ENCODE peak calls at places on chromosomes 1 and 21, in nine cellular contexts. N, U, W, T, S, O, Y, Q and F are unnamed samples.

GRCh38 chr21:43306911-43307676 is 119.8 kb downstream of the SIK1 start:
- DNase-seq in O (no peak), S (peak; percentile 68), W (peak; percentile 50), Q (peak; percentile 41), T (peak; percentile 28), N (peak; percentile 43), Y (no peak), U (peak; percentile 54), F (no peak)

GRCh38 chr1:33455537-33456301 is 16.7 kb upstream of the ZSCAN20 start:
- DNase-seq in O (peak; percentile 80), S (peak; percentile 81), Y (no peak), T (peak; percentile 90), W (no peak), N (peak; percentile 50), U (peak; percentile 74), Q (no peak), F (no peak)

GRCh38 chr1:63683759-63684158 is 90.1 kb upstream of the ROR1 start:
- DNase-seq in T (no peak), U (no peak), W (no peak), Q (no peak), N (no peak), Y (no peak), S (no peak), O (no peak), F (no peak)

GRCh38 chr1:99456536-99456935 is 189.4 kb upstream of the PALMD start:
- DNase-seq in U (no peak), N (no peak), Y (no peak), Q (no peak), S (peak; percentile 68), W (no peak), O (no peak), T (peak; percentile 6), F (no peak)

GRCh38 chr1:154219511-154219910 is 1.2 kb upstream of the UBAP2L start:
- DNase-seq in S (peak; percentile 35), U (no peak), N (no peak), W (no peak), Q (no peak), T (peak; percentile 47), Y (no peak), O (no peak), F (no peak)

GRCh38 chr1:244381887-244382565 is 69.7 kb downstream of the ADSS2 start:
- DNase-seq in Y (no peak), Q (no peak), N (no peak), U (no peak), T (peak; percentile 76), W (no peak), O (no peak), S (peak; percentile 77), F (no peak)

GRCh38 chr21:23152130-23152529 is 2153.9 kb downstream of the NCAM2 start:
- DNase-seq in O (no peak), W (no peak), N (no peak), Q (no peak), Y (no peak), T (no peak), U (no peak), S (no peak), F (no peak)

GRCh38 chr1:13730751-13731482 is 30.9 kb downstream of the PRDM2 start:
- DNase-seq in S (peak; percentile 74), N (peak; percentile 92), Y (no peak), T (peak; percentile 53), W (no peak), U (no peak), Q (peak; percentile 20), O (peak; percentile 17), F (peak; percentile 69)

GRCh38 chr1:76501576-76502219 is 365.6 kb upstream of the ST6GALNAC5 start:
- DNase-seq in N (no peak), U (no peak), Q (no peak), Y (no peak), W (no peak), S (no peak), O (no peak), T (no peak), F (no peak)

GRCh38 chr1:117096871-117097842 is 24.4 kb downstream of the TRIM45 start:
- DNase-seq in O (no peak), Y (no peak), S (peak; percentile 69), Q (no peak), T (peak; percentile 64), N (no peak), W (no peak), U (no peak), F (no peak)

GRCh38 chr1:200888349-200888838 is 6.3 kb upstream of the INAVA start:
- DNase-seq in U (no peak), O (peak; percentile 49), S (no peak), Q (no peak), N (peak; percentile 82), Y (no peak), W (no peak), T (no peak), F (peak; percentile 34)

GRCh38 chr1:218585565-218586184 is 240.5 kb downstream of the TGFB2 start:
- DNase-seq in W (peak; percentile 4), N (no peak), U (peak; percentile 64), Q (no peak), Y (no peak), S (peak; percentile 84), T (peak; percentile 86), O (no peak), F (no peak)

GRCh38 chr1:184051485-184052193 is at the start of gene TSEN15:
- DNase-seq in O (peak; percentile 75), N (peak; percentile 77), Q (peak; percentile 80), W (peak; percentile 96), U (peak; percentile 83), S (peak; percentile 82), Y (peak; percentile 78), T (peak; percentile 86), F (peak; percentile 61)

GRCh38 chr1:167532964-167533824 is 14.9 kb upstream of the CD247 start:
- DNase-seq in Q (no peak), S (no peak), W (no peak), T (no peak), Y (peak; percentile 31), U (no peak), N (no peak), O (no peak), F (no peak)

GRCh38 chr1:32759521-32759980 is 57.0 kb upstream of the SYNC start:
- DNase-seq in Q (peak; percentile 91), U (no peak), Y (peak; percentile 56), W (no peak), O (no peak), T (no peak), N (no peak), S (no peak), F (no peak)

GRCh38 chr21:23837564-23837963 is 1769.7 kb downstream of the MRPL39 start:
- DNase-seq in Y (no peak), W (no peak), U (no peak), N (no peak), T (no peak), S (no peak), O (no peak), Q (no peak), F (no peak)

GRCh38 chr21:46492851-46493250 is 34.2 kb downstream of the DIP2A start:
- DNase-seq in Y (no peak), N (no peak), Q (no peak), U (no peak), S (no peak), O (no peak), T (no peak), W (no peak), F (no peak)

GRCh38 chr1:233327938-233328660 is 575 bp downstream of the MAP3K21 start:
- DNase-seq in Y (peak; percentile 20), O (peak; percentile 39), W (peak; percentile 91), Q (peak; percentile 49), U (no peak), N (peak; percentile 52), S (peak; percentile 12), T (no peak), F (peak; percentile 19)

GRCh38 chr21:31248598-31248997 is 95.5 kb downstream of the TIAM1 start:
- DNase-seq in W (no peak), N (no peak), O (no peak), T (peak; percentile 63), Q (no peak), U (no peak), S (peak; percentile 68), Y (no peak), F (no peak)

GRCh38 chr21:31243611-31244010 is 100.5 kb downstream of the TIAM1 start:
- DNase-seq in Q (no peak), U (no peak), Y (no peak), O (no peak), S (no peak), W (no peak), T (no peak), N (no peak), F (no peak)
- H3K9me3 ChIP-seq in Q (no peaks in the 10 kb centered on the region), U (no peaks in the 10 kb centered on the region), Y (no peaks in the 10 kb centered on the region), O (no peaks in the 10 kb centered on the region), S (no peaks in the 10 kb centered on the region), W (peaks cover 15% of the 10 kb centered on the region), T (peaks cover 4% of the 10 kb centered on the region), N (peaks cover 6% of the 10 kb centered on the region), F (peaks cover 4% of the 10 kb centered on the region)

DNA sequence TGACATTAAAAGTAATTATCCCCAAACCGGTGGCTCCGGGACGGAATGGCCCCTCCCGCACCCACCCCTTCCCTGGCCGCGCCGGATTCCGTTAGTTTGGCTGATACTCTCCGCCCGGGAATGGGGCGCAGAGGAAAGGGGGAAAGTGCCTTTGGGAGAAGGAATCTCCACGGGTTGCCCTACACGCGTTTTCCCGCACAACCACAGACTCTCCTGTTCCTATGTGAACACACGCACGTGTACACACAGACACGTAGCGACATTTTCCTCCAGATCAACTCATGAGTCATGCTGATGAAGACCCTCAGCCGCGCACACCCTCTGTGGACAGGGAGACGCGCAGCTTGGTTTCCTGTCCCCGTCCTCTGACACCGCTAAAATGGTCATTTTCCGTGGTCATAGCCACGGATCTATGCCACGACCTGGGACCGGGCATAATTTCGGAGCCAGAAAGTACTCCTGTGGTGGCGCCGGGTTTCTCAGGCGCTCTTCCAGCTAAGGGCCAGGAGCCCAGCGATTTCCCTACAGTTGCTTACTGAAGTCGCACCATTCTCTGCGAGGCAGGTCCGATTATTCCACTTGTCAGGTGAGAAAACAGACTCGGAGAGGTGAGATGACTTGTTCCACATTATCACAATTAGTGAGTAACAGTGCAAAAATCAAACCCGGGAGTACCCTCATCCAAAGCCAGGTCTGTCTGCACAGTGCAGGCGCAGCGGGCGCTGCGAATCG is 4.0 kb upstream of the DMRTA2 start:
- DNase-seq in N (no peak), Y (no peak), T (no peak), Q (no peak), S (no peak), W (no peak), O (no peak), U (no peak), F (no peak)
- H3K9me3 ChIP-seq in N (no peaks in the 10 kb centered on the region), Y (no peaks in the 10 kb centered on the region), T (peaks cover 10% of the 10 kb centered on the region), Q (no peaks in the 10 kb centered on the region), S (no peaks in the 10 kb centered on the region), W (no peaks in the 10 kb centered on the region), O (peaks cover 3% of the 10 kb centered on the region), U (no peaks in the 10 kb centered on the region), F (no peaks in the 10 kb centered on the region)

GRCh38 chr21:28431527-28432200 is 561.0 kb downstream of the LTN1 start:
- DNase-seq in S (no peak), T (peak; percentile 55), O (no peak), Q (no peak), W (no peak), N (no peak), U (no peak), Y (no peak), F (no peak)
- H3K9me3 ChIP-seq in S (no peaks in the 10 kb centered on the region), T (no peaks in the 10 kb centered on the region), O (no peaks in the 10 kb centered on the region), Q (no peaks in the 10 kb centered on the region), W (no peaks in the 10 kb centered on the region), N (no peaks in the 10 kb centered on the region), U (no peaks in the 10 kb centered on the region), Y (no peaks in the 10 kb centered on the region), F (no peaks in the 10 kb centered on the region)

DNA sequence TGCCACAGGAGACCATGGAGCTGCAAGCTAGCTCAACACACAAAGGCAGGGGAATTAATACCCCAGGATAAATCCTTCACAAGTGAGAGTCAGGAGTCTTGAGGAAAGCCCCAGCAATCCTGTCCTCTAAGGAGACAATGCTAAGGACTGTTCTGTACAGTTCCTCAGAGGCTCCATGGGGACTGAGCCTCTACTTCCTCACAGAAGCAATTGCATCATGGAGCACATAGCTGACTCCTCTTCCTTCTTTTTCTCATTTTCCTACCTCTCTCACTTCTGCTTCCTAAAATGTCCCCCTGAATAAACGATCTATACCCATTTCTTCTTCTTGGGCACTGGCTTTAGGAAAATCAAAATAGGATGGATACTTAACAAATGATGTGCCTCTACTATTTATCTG is 19.0 kb upstream of the CHRM3 start:
- DNase-seq in T (no peak), S (no peak), O (no peak), N (no peak), Q (no peak), U (no peak), Y (no peak), W (no peak), F (no peak)
- H3K9me3 ChIP-seq in T (peaks cover 4% of the 10 kb centered on the region), S (no peaks in the 10 kb centered on the region), O (no peaks in the 10 kb centered on the region), N (no peaks in the 10 kb centered on the region), Q (no peaks in the 10 kb centered on the region), U (no peaks in the 10 kb centered on the region), Y (no peaks in the 10 kb centered on the region), W (no peaks in the 10 kb centered on the region), F (no peaks in the 10 kb centered on the region)